ENCODE peak calls at places on chromosomes 6 and 20, in four cellular contexts. B is ovary, K is cardiac muscle cell, C is sigmoid colon. U is an unnamed sample.
A peak's percentile ranks its signal among the peaks of the same experiment; 100 is the strongest.

GRCh38 chr6:158669145-158670035 is 19.5 kb downstream of the SYTL3 start:
- DNase-seq in B (no peak), K (no peak), C (no peak), U (no peak)

GRCh38 chr6:56727097-56727845 is 84.6 kb upstream of the DST start:
- DNase-seq in B (no peak), K (peak; percentile 65), C (no peak), U (no peak)

GRCh38 chr20:20360464-20360863 is 7.4 kb upstream of the INSM1 start:
- DNase-seq in B (no peak), K (peak; percentile 76), C (no peak), U (peak; percentile 42)

GRCh38 chr6:1757133-1757532 is 147.4 kb downstream of the FOXC1 start:
- DNase-seq in B (no peak), K (no peak), C (no peak), U (no peak)

GRCh38 chr6:80357674-80358073 is 251.2 kb downstream of the BCKDHB start:
- DNase-seq in B (no peak), K (no peak), C (peak; percentile 78), U (no peak)

GRCh38 chr20:25243416-25243979 is 4.4 kb upstream of the PYGB start:
- DNase-seq in B (no peak), K (no peak), C (no peak), U (no peak)

GRCh38 chr6:125191916-125192609 is 38.5 kb downstream of the TPD52L1 start:
- DNase-seq in B (no peak), K (peak; percentile 91), C (peak; percentile 69), U (peak; percentile 63)

GRCh38 chr6:150157076-150157475 is 14.2 kb downstream of the PPP1R14C start:
- DNase-seq in B (no peak), K (no peak), C (no peak), U (no peak)

GRCh38 chr20:57545927-57546662 is 14.8 kb upstream of the PCK1 start:
- DNase-seq in B (no peak), K (no peak), C (peak; percentile 34), U (no peak)

GRCh38 chr6:6678185-6678671 is 89.7 kb downstream of the LY86 start:
- DNase-seq in B (no peak), K (peak; percentile 38), C (no peak), U (peak; percentile 56)

DNA sequence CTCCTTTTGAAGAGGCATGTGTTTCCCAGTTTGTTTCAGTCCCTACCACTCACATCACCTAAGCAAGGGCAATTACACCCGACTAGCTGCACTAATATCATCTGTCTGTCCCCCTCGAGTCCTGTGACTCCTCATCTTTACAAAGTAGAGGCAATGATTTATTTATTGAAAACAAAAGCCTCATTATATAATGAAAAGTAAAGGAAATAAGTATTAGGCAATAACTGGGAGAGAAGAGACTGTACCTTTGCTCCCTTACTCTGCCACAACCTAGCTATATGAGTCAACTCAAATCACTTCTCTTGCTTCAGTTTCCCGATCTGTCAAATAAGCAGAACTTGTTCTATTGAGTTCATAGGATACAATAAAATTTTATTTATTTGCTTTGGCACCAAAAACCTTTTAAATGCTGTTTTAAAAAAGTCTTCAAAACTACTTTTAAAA is 38.9 kb downstream of the CSNK2A1 start:
- DNase-seq in B (no peak), K (no peak), C (no peak), U (no peak)
- H3K4me1 ChIP-seq in B (no peaks in the 10 kb centered on the region), K (no peaks in the 10 kb centered on the region), C (peaks cover 10% of the 10 kb centered on the region), U (peaks cover 8% of the 10 kb centered on the region)

GRCh38 chr20:16942702-16943101 is 194.5 kb downstream of the OTOR start:
- DNase-seq in B (no peak), K (no peak), C (no peak), U (no peak)

GRCh38 chr20:16940701-16941100 is 192.5 kb downstream of the OTOR start:
- DNase-seq in B (no peak), K (no peak), C (no peak), U (no peak)

GRCh38 chr20:16944753-16945152 is 196.6 kb downstream of the OTOR start:
- DNase-seq in B (no peak), K (no peak), C (no peak), U (no peak)

DNA sequence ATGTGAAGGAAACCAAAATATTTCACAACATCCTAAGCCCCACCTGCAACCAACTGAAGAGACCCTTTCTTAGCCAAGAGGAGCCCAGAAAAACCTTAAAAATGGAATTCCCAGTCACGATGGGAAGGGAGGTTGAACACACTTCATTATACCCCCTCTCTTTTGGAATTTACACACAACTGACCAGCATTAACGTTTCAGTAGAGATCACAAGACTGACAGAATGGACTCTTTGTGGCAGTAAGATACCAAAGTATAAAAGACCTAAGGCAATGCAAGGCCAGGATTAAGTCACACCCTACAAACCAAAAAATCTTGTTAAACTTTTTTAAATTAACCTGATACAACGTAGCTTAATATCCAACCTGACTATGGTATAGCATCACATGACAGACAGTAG is 190.9 kb downstream of the OTOR start:
- DNase-seq in B (no peak), K (no peak), C (no peak), U (no peak)
- H3K36me3 ChIP-seq in B (no peaks in the 10 kb centered on the region), K (no peaks in the 10 kb centered on the region), C (no peaks in the 10 kb centered on the region), U (no peaks in the 10 kb centered on the region)

GRCh38 chr6:33029297-33030184 is 20.1 kb upstream of the HLA-DOA start:
- DNase-seq in B (no peak), K (peak; percentile 29), C (no peak), U (no peak)

GRCh38 chr6:33023536-33023935 is 14.1 kb upstream of the HLA-DOA start:
- DNase-seq in B (no peak), K (no peak), C (no peak), U (no peak)

GRCh38 chr6:33030245-33030644 is 20.9 kb upstream of the HLA-DOA start:
- DNase-seq in B (no peak), K (no peak), C (no peak), U (no peak)

DNA sequence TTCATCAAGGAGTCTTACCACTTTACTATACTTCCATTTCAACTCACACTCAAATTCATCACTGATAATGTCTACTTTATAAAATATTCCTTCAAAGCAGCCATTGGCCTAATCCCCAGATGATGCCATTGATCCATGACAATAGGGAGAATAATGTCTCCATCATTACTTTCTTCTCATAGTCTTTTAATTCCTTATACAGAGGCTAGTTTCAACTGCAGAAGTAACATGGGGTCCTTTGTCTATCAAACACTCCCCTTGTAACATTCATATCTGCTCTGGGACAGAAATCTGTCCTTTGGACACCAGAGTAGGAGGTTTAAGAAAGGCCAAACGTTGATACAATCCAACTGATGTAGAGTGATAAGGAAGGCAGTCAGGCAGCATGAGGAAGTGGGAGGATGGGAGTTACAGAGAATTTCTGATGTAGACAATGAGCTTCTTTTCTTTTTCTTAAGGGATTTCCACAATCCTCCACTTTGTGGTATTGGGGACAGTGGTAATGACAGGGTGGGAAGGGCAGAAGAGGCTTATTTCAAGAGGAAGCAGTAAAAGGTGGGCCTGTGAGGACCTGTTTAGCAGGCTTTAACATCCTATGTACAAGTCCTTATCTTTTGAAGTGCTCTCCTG is 18.9 kb upstream of the HLA-DOA start:
- DNase-seq in B (no peak), K (no peak), C (no peak), U (no peak)
- H3K27ac ChIP-seq in B (no peak overlapping the region), K (no peak overlapping the region), C (no peak overlapping the region), U (no peak overlapping the region)

GRCh38 chr20:37188787-37189186 is 9.4 kb upstream of the MROH8 start:
- DNase-seq in B (no peak), K (no peak), C (no peak), U (no peak)

GRCh38 chr20:37189617-37190016 is 10.3 kb upstream of the MROH8 start:
- DNase-seq in B (no peak), K (no peak), C (no peak), U (no peak)

GRCh38 chr20:37179671-37180524 is 550 bp upstream of the MROH8 start:
- DNase-seq in B (no peak), K (peak; percentile 25), C (no peak), U (peak; percentile 30)

GRCh38 chr20:37190354-37190753 is 11.0 kb upstream of the MROH8 start:
- DNase-seq in B (no peak), K (no peak), C (no peak), U (no peak)

GRCh38 chr20:37185681-37186080 is 6.3 kb upstream of the MROH8 start:
- DNase-seq in B (no peak), K (no peak), C (no peak), U (no peak)
- H3K4me1 ChIP-seq in B (peaks cover 3% of the 10 kb centered on the region), K (no peaks in the 10 kb centered on the region), C (peaks cover 20% of the 10 kb centered on the region), U (peaks cover 1% of the 10 kb centered on the region)

GRCh38 chr20:37218431-37218830 is 39.1 kb upstream of the MROH8 start:
- DNase-seq in B (no peak), K (peak; percentile 48), C (no peak), U (no peak)

GRCh38 chr20:37220796-37221195 is 40.8 kb downstream of the GHRH start:
- DNase-seq in B (no peak), K (peak; percentile 49), C (no peak), U (peak; percentile 50)

GRCh38 chr20:37222086-37222485 is 39.5 kb downstream of the GHRH start:
- DNase-seq in B (no peak), K (no peak), C (no peak), U (no peak)

GRCh38 chr20:37218976-37219375 is 39.6 kb upstream of the MROH8 start:
- DNase-seq in B (no peak), K (no peak), C (no peak), U (no peak)

GRCh38 chr20:37220255-37220654 is 40.9 kb upstream of the MROH8 start:
- DNase-seq in B (no peak), K (no peak), C (no peak), U (no peak)
- H3K36me3 ChIP-seq in B (no peaks in the 10 kb centered on the region), K (peaks cover 12% of the 10 kb centered on the region), C (peaks cover 21% of the 10 kb centered on the region), U (peaks cover 63% of the 10 kb centered on the region)

U was measured in SJSA1.